ENCODE peak calls at places on chromosomes 6 and 20, in five cellular contexts. Q is body of pancreas, C is AG04450, L is ovary, U is tibial nerve. Z is an unnamed sample.

GRCh38 chr6:110039996-110040383 is 61.9 kb downstream of the GPR6 start:
- DNase-seq in Q (peak), C (no peak), L (peak), U (no peak), Z (peak)

GRCh38 chr6:142846459-142846831 is 98.5 kb downstream of the HIVEP2 start:
- DNase-seq in Q (no peak), C (no peak), L (no peak), U (no peak), Z (peak)

GRCh38 chr6:143233563-143234285 is 173.0 kb downstream of the AIG1 start:
- DNase-seq in Q (no peak), C (no peak), L (no peak), U (no peak), Z (no peak)

GRCh38 chr20:64167676-64168075 is 3.4 kb downstream of the MYT1 start:
- DNase-seq in Q (no peak), C (no peak), L (no peak), U (no peak), Z (no peak)

GRCh38 chr6:134123666-134124208 is 71.3 kb upstream of the SLC2A12 start:
- DNase-seq in Q (no peak), C (peak), L (no peak), U (peak), Z (no peak)

GRCh38 chr6:3782876-3783832 is 31.6 kb upstream of the PXDC1 start:
- DNase-seq in Q (no peak), C (peak), L (no peak), U (no peak), Z (no peak)

GRCh38 chr6:51398064-51398740 is 579.5 kb downstream of the TFAP2B start:
- DNase-seq in Q (no peak), C (no peak), L (no peak), U (no peak), Z (no peak)

GRCh38 chr6:100099189-100100074 is 105.4 kb upstream of the MCHR2 start:
- DNase-seq in Q (no peak), C (no peak), L (no peak), U (no peak), Z (no peak)

GRCh38 chr6:116229287-116229913 is 24.5 kb downstream of the TSPYL4 start:
- DNase-seq in Q (peak), C (peak), L (peak), U (peak), Z (no peak)

GRCh38 chr6:69232506-69233194 is 564.2 kb downstream of the LMBRD1 start:
- DNase-seq in Q (peak), C (peak), L (peak), U (peak), Z (peak)

GRCh38 chr6:102798631-102799030 is 1405.1 kb downstream of the GRIK2 start:
- DNase-seq in Q (no peak), C (no peak), L (no peak), U (no peak), Z (no peak)
- H3K4me3 ChIP-seq in Q (no peak), C (no peak), L (no peak), U (no peak), Z (no peak)

GRCh38 chr20:60365063-60365640 is 406.9 kb downstream of the CDH26 start:
- DNase-seq in Q (no peak), C (no peak), L (no peak), U (no peak), Z (no peak)
- TF ChIP-seq CTCF in Q (no peak), C (peak), L (no peak), U (no peak), Z (peak)

GRCh38 chr20:21395039-21395665 is 2.2 kb downstream of the NKX2-4 start:
- DNase-seq in Q (no peak), C (no peak), L (no peak), U (no peak), Z (no peak)

GRCh38 chr20:21394120-21394519 is 3.2 kb downstream of the NKX2-4 start:
- DNase-seq in Q (no peak), C (no peak), L (no peak), U (no peak), Z (no peak)

GRCh38 chr20:21396045-21396893 is 1.1 kb downstream of the NKX2-4 start:
- DNase-seq in Q (no peak), C (no peak), L (no peak), U (no peak), Z (no peak)

GRCh38 chr20:21396921-21397340 is 395 bp downstream of the NKX2-4 start:
- DNase-seq in Q (no peak), C (no peak), L (no peak), U (no peak), Z (no peak)

GRCh38 chr20:21395666-21396044 is 1.7 kb downstream of the NKX2-4 start:
- DNase-seq in Q (no peak), C (no peak), L (no peak), U (no peak), Z (no peak)
- H3K4me3 ChIP-seq in Q (no peak), C (no peak), L (no peak), U (no peak), Z (no peak)

GRCh38 chr20:47764154-47764734 is 21.0 kb downstream of the SULF2 start:
- DNase-seq in Q (no peak), C (no peak), L (no peak), U (no peak), Z (no peak)

GRCh38 chr20:47758517-47759450 is 26.5 kb downstream of the SULF2 start:
- DNase-seq in Q (no peak), C (no peak), L (peak), U (no peak), Z (no peak)

GRCh38 chr20:47762699-47763098 is 22.6 kb downstream of the SULF2 start:
- DNase-seq in Q (peak), C (no peak), L (no peak), U (no peak), Z (no peak)

GRCh38 chr20:47760686-47761477 is 24.4 kb downstream of the SULF2 start:
- DNase-seq in Q (no peak), C (no peak), L (no peak), U (no peak), Z (no peak)

DNA sequence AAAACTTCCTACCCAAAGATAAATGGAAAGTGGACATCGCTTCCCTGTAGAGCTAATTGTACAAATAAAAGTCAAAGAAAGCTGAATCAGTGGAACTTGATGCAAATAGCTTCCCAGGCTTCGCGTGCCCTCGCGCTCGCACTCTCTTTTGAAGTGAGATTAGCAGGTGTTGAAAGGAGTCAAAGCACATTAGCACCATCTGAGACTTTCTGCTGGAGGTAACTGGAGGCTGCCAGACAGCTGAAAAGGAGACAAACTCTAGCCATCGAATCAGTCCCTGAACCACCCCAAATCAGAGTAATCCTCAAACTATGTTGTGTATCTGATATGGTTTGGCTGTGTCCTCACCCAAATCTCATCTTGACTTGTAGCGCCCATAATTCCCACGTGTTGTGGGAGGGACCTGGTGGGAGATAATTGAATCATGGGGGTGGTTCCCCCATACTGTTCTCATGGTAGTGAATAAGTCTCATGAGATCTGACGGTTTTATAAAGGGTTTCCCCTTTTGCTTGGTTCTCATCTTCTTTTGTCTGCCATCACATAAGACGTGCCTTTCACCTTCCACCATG is 23.7 kb downstream of the SULF2 start:
- DNase-seq in Q (no peak), C (no peak), L (no peak), U (no peak), Z (no peak)
- TF ChIP-seq CTCF in Q (no peak), C (no peak), L (no peak), U (no peak), Z (no peak)

DNA sequence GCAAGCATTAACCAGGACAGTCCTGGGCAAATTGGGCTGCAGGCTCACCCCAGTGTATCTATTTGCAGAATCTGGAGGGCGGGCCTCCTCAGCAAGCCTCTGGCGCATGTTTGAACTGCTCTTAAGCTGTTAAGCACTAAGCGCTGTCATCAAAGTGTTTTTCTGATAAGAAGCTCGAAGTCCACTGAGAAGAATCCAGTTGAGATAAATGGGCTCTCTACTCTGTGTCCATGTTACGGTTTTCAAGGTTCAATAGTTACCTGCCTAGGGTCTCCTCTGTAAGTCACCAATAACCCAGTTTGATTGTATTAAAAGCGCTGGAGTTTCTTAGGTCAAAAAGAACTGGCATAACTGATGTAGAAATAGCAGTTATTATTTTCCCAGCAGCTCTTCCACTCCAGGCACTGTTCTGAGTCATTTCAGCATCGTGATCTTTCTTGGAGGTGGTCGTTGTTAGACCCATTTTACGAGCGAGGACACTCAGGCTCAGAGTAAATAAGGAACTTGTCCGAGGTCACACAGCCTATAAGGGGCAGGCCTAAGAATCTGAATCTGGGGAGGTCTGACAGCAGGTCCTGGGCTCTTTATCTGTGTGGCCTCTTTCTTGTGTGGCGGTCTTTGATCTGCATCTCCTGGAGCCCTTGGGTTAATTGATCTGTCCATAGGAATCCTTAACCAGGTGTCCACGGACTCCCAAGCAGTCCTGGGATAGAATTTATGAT is 207.4 kb upstream of the ZNF217 start:
- DNase-seq in Q (no peak), C (no peak), L (no peak), U (no peak), Z (no peak)
- H3K4me3 ChIP-seq in Q (no peak), C (no peak), L (no peak), U (no peak), Z (no peak)

GRCh38 chr6:89776583-89777233 is 42.9 kb downstream of the MDN1 start:
- DNase-seq in Q (no peak), C (no peak), L (no peak), U (no peak), Z (no peak)
- TF ChIP-seq CTCF in Q (no peak), C (no peak), L (no peak), U (no peak), Z (peak)

Z was measured in epithelial cell of proximal tubule.